ENCODE peak calls at places on chromosomes 16 and 17, in nine cellular contexts. R, W, E, Q, I, L, A, Y and B are unnamed samples. For H3K36me3, the result is how much of the 10 kb centered on the place peaks cover.

GRCh38 chr17:41417576-41418015 is 6.8 kb downstream of the KRT37 start:
- DNase-seq in I (no peak), E (no peak), R (no peak), L (no peak), Q (no peak), W (no peak), Y (no peak), A (no peak), B (no peak)

GRCh38 chr16:50099957-50100648 is 34.3 kb downstream of the HEATR3 start:
- DNase-seq in W (no peak), I (no peak), A (no peak), E (no peak), Q (no peak), R (no peak), Y (peak), L (no peak), B (no peak)

GRCh38 chr17:82052638-82053059 is 951 bp downstream of the GPS1 start:
- DNase-seq in Y (no peak), A (peak), R (no peak), I (no peak), E (no peak), W (no peak), Q (no peak), L (no peak), B (no peak)

GRCh38 chr17:45341389-45342158 is 24.8 kb upstream of the MAP3K14 start:
- DNase-seq in E (no peak), Y (no peak), W (peak), A (peak), L (no peak), R (peak), Q (no peak), I (peak), B (peak)

GRCh38 chr17:10226930-10227695 is 28.7 kb upstream of the GAS7 start:
- DNase-seq in R (peak), I (peak), W (no peak), Y (peak), A (peak), E (peak), Q (no peak), L (peak), B (no peak)

GRCh38 chr16:69839798-69840409 is 77.8 kb downstream of the WWP2 start:
- DNase-seq in I (no peak), R (no peak), A (no peak), Q (no peak), L (no peak), Y (peak), E (peak), W (no peak), B (no peak)

GRCh38 chr16:86512301-86512859 is 2.1 kb downstream of the FOXF1 start:
- DNase-seq in Q (no peak), R (no peak), A (peak), I (no peak), E (no peak), W (no peak), Y (no peak), L (no peak), B (no peak)

GRCh38 chr16:52184336-52184735 is 362.6 kb downstream of the TOX3 start:
- DNase-seq in W (no peak), L (no peak), I (no peak), A (no peak), R (no peak), E (no peak), Q (no peak), Y (no peak), B (no peak)

GRCh38 chr16:55700961-55701360 is 45.2 kb downstream of the SLC6A2 start:
- DNase-seq in Q (no peak), L (no peak), I (no peak), W (no peak), R (no peak), Y (no peak), A (peak), E (no peak), B (no peak)

GRCh38 chr16:58022601-58023371 is 2.8 kb upstream of the MMP15 start:
- DNase-seq in Q (no peak), I (peak), E (peak), Y (peak), R (peak), W (peak), A (peak), L (no peak), B (no peak)

GRCh38 chr16:14002416-14002815 is 68.7 kb upstream of the MRTFB start:
- DNase-seq in R (no peak), Q (no peak), Y (no peak), W (no peak), E (no peak), I (no peak), L (no peak), A (no peak), B (no peak)

GRCh38 chr17:77400445-77400870 is 259.7 kb downstream of the SEC14L1 start:
- DNase-seq in R (no peak), E (peak), L (peak), I (peak), Y (no peak), Q (no peak), A (peak), W (peak), B (no peak)

GRCh38 chr17:6948562-6948961 is 47.3 kb upstream of the ALOX12 start:
- DNase-seq in A (peak), L (no peak), R (no peak), Q (no peak), Y (no peak), E (no peak), W (no peak), I (no peak), B (no peak)

GRCh38 chr16:53545433-53545832 is 42.4 kb upstream of the AKTIP start:
- DNase-seq in Q (no peak), I (no peak), E (no peak), A (no peak), Y (no peak), W (no peak), L (no peak), R (no peak), B (no peak)

GRCh38 chr17:72826602-72827001 is 265.9 kb downstream of the SLC39A11 start:
- DNase-seq in Q (no peak), W (peak), R (no peak), E (no peak), Y (no peak), I (no peak), L (no peak), A (peak), B (no peak)

GRCh38 chr16:22322741-22323140 is 25.5 kb downstream of the POLR3E start:
- DNase-seq in Y (no peak), Q (no peak), W (no peak), R (no peak), I (no peak), L (no peak), A (no peak), E (no peak), B (no peak)

GRCh38 chr16:47143677-47144558 is at the start of gene NETO2:
- DNase-seq in L (peak), E (peak), R (peak), Y (peak), W (peak), Q (no peak), I (peak), A (peak), B (no peak)

GRCh38 chr17:80770881-80771611 is 220.6 kb upstream of the CHMP6 start:
- DNase-seq in E (no peak), Q (no peak), W (no peak), R (peak), I (no peak), L (no peak), Y (no peak), A (no peak), B (no peak)

GRCh38 chr17:82390860-82391435 is 19.4 kb downstream of the UTS2R start:
- DNase-seq in A (no peak), E (no peak), I (no peak), Q (no peak), L (no peak), R (no peak), Y (no peak), W (no peak), B (no peak)

GRCh38 chr16:82672676-82673075 is 45.9 kb downstream of the CDH13 start:
- DNase-seq in L (no peak), A (no peak), Q (no peak), W (peak), I (no peak), Y (no peak), R (no peak), E (no peak), B (no peak)

GRCh38 chr16:27470567-27471431 is 68.8 kb downstream of the IL21R start:
- DNase-seq in A (peak), W (peak), I (no peak), Q (no peak), R (no peak), Y (no peak), L (no peak), E (no peak), B (peak)

GRCh38 chr16:4859900-4860255 is 12.6 kb downstream of the UBN1 start:
- DNase-seq in E (no peak), I (no peak), L (no peak), R (no peak), Q (no peak), A (peak), W (peak), Y (no peak), B (no peak)

DNA sequence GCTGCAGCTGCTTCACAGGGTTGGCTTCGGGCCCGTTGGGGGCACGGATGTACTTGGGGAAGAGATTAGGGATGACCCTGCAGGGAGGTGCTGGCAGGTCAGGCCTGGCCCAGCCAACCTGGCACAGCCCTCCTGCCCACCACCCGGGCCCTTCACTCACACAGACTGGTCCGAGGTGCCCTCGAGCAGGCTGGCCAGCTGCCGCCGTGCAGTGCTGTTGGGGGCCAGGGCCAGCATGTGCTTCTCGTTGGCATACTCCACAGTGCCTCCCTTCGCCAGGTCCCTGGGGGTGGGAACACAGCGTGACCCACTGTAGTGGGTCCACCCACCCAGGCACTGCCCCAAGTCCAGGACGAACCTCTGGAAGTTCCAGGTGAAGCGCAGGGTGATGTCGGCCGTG is 9.9 kb downstream of the CTU2 start:
- DNase-seq in E (no peak), Y (no peak), L (no peak), Q (no peak), R (no peak), I (no peak), A (no peak), W (no peak), B (no peak)
- H3K36me3 ChIP-seq in E (half or more), Y (under half), L (half or more), Q (half or more), R (under half), I (half or more), A (under half), W (half or more), B (half or more)

DNA sequence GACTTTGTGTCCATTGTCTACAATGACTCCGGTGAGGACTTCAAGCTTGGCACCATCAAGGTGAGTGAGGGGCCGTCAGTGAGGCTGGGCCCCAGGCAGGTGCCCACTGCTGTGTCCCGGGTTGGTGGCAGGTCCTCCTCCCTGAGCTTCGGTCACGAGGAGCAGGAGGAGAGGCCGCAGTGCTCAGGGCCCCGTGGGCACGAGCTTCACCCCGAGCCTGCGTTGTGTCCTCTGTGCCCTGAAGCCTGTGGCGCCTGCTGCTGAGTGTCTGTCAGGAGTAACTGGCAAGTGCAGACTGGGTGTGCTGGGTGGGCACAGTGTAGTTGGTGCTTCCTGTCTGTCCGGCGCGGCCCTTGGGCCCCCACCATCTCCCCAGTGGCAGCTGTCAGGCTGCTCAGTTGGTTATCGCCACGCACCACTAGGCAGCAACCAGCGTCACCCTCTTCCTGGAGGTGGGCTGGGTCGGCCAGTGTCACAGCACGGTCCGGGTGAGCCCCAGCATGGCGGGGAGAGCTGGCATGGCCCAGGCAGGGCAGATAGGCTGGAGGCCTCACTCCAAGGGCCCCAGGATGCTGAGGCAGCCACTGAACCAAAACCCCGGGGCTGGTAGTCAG is 39.1 kb downstream of the TSC2 start:
- DNase-seq in A (no peak), E (no peak), Y (no peak), W (no peak), R (no peak), Q (no peak), I (no peak), L (no peak), B (no peak)
- H3K36me3 ChIP-seq in A (under half), E (half or more), Y (under half), W (half or more), R (under half), Q (half or more), I (half or more), L (under half), B (half or more)

GRCh38 chr17:64054304-64054703 is 33.9 kb upstream of the ICAM2 start:
- DNase-seq in Y (no peak), E (no peak), A (no peak), W (no peak), L (no peak), Q (no peak), I (no peak), R (no peak), B (no peak)
- H3K36me3 ChIP-seq in Y (under half), E (half or more), A (under half), W (under half), L (under half), Q (half or more), I (half or more), R (under half), B (under half)

GRCh38 chr16:31076319-31076718 is 2.1 kb downstream of the ZNF646 start:
- DNase-seq in A (no peak), I (no peak), R (no peak), W (no peak), Y (no peak), L (no peak), E (no peak), Q (no peak), B (no peak)
- H3K36me3 ChIP-seq in A (under half), I (half or more), R (under half), W (under half), Y (under half), L (under half), E (half or more), Q (under half), B (under half)

GRCh38 chr16:88955906-88956305 is 21.1 kb downstream of the CBFA2T3 start:
- DNase-seq in Y (no peak), Q (no peak), A (no peak), W (no peak), I (peak), E (no peak), R (no peak), L (no peak), B (no peak)
- H3K36me3 ChIP-seq in Y (under half), Q (under half), A (under half), W (under half), I (under half), E (under half), R (under half), L (under half), B (under half)

GRCh38 chr16:73157861-73158260 is 109.9 kb upstream of the ZFHX3 start:
- DNase-seq in E (no peak), I (no peak), Q (no peak), W (no peak), R (no peak), L (no peak), A (no peak), Y (no peak), B (no peak)

GRCh38 chr16:73152731-73153130 is 104.8 kb upstream of the ZFHX3 start:
- DNase-seq in Y (no peak), A (no peak), W (no peak), L (no peak), Q (no peak), I (no peak), E (no peak), R (no peak), B (no peak)

GRCh38 chr16:73151225-73151624 is 103.3 kb upstream of the ZFHX3 start:
- DNase-seq in Y (no peak), R (no peak), A (no peak), W (no peak), E (no peak), Q (no peak), L (no peak), I (no peak), B (no peak)

GRCh38 chr16:73150790-73151189 is 102.9 kb upstream of the ZFHX3 start:
- DNase-seq in R (no peak), I (no peak), A (no peak), L (no peak), W (no peak), E (no peak), Y (no peak), Q (no peak), B (no peak)

DNA sequence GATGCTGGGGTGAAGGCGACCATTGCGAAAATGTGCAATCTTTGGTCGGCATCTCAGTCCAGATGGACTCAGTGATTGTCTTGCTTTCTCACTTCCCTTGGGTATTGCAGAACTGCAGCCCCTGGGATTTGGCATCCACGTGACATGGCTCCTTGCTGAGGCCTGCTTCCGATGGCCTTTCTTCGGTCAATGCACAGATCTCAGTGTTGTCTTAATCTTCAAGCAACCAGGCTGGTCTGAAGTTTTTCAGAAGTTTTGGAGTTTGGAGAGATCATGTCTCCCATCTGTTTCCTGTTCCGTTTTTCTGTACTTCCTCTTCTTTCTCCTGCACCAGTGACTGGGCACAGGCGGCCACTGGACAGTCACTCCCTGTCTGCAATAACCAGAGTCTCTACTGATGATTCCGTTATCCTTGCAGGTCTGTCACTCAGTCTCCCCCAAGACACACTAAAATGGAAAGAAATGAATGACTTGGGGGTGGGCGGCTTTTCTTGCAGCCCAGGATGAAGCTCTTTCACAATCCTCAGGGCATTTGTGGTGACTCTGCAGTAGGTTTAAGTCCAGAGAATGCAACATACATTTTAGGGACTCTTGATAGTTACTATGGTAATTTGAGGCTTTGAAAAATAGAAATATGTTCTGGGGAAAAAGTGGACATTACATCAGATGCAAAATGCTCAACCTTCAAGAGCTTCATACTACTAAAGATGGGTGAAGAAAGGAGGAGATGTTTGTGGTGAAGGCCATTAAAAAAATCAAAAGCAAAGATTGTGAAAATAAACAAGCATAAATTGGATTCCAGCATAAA is 106.3 kb upstream of the ZFHX3 start:
- DNase-seq in Y (no peak), Q (peak), E (no peak), I (peak), A (no peak), W (no peak), L (no peak), R (peak), B (no peak)
- H3K36me3 ChIP-seq in Y (under half), Q (under half), E (under half), I (under half), A (under half), W (under half), L (under half), R (under half), B (under half)

GRCh38 chr17:37170881-37171460 is 204.8 kb upstream of the C17orf78 start:
- DNase-seq in I (no peak), W (no peak), A (no peak), E (no peak), Y (no peak), Q (no peak), R (no peak), L (no peak), B (no peak)

GRCh38 chr17:37162800-37163199 is 213.0 kb upstream of the C17orf78 start:
- DNase-seq in A (no peak), W (no peak), L (no peak), E (no peak), R (no peak), Q (no peak), I (no peak), Y (no peak), B (no peak)

GRCh38 chr17:37168731-37169353 is 206.9 kb upstream of the C17orf78 start:
- DNase-seq in I (no peak), R (no peak), Q (no peak), Y (no peak), L (no peak), W (no peak), A (no peak), E (no peak), B (no peak)

GRCh38 chr17:37167756-37168155 is 208.0 kb upstream of the C17orf78 start:
- DNase-seq in E (no peak), A (no peak), W (no peak), Y (no peak), L (no peak), Q (no peak), R (no peak), I (no peak), B (no peak)
- H3K36me3 ChIP-seq in E (under half), A (under half), W (under half), Y (under half), L (under half), Q (under half), R (under half), I (under half), B (under half)

GRCh38 chr16:25886598-25886997 is 194.8 kb downstream of the HS3ST4 start:
- DNase-seq in R (no peak), W (no peak), Q (no peak), Y (no peak), A (no peak), E (no peak), L (no peak), I (no peak), B (no peak)
- H3K36me3 ChIP-seq in R (under half), W (under half), Q (under half), Y (under half), A (under half), E (under half), L (under half), I (under half), B (under half)

GRCh38 chr17:66339563-66339962 is 37.1 kb downstream of the PRKCA start:
- DNase-seq in A (no peak), L (no peak), E (no peak), R (no peak), W (no peak), Y (no peak), Q (no peak), I (no peak), B (no peak)

GRCh38 chr17:66338937-66339336 is 36.5 kb downstream of the PRKCA start:
- DNase-seq in W (no peak), I (no peak), Y (no peak), A (no peak), Q (no peak), L (no peak), R (no peak), E (no peak), B (no peak)

GRCh38 chr17:66343531-66344078 is 41.2 kb downstream of the PRKCA start:
- DNase-seq in R (no peak), L (no peak), W (peak), E (no peak), Q (no peak), A (no peak), I (no peak), Y (no peak), B (no peak)

GRCh38 chr17:66340720-66341119 is 38.3 kb downstream of the PRKCA start:
- DNase-seq in W (no peak), I (no peak), R (no peak), L (no peak), Y (no peak), E (no peak), A (no peak), Q (no peak), B (no peak)

GRCh38 chr17:66341462-66341861 is 39.0 kb downstream of the PRKCA start:
- DNase-seq in L (no peak), R (no peak), A (no peak), W (no peak), Y (no peak), Q (no peak), E (no peak), I (no peak), B (no peak)
- H3K36me3 ChIP-seq in L (under half), R (under half), A (under half), W (under half), Y (under half), Q (under half), E (under half), I (under half), B (under half)